ENCODE peak calls at places on chromosome 13, in ten cellular contexts. One of them, this sample, is unnamed.

GRCh38 chr13:110456550-110456949 is 105.0 kb downstream of the RAB20 start:
- DNase-seq in IMR-90: no peak
- DNase-seq in substantia nigra: no peak
- DNase-seq in activated naive CD8-positive, alpha-beta T cell treated with anti-CD3 and anti-CD28 coated beads, Interleukin-2, amount 10 ng/mL, durations not matched to agents 7 days and 5 days: no peak
- DNase-seq in stimulated activated CD8-positive, alpha-beta memory T cell treated with anti-CD3 and anti-CD28 coated beads, Interleukin-7, amount 100 ng/mL, for 1 hour: no peak
- DNase-seq in breast epithelium: no peak
- DNase-seq in LHCN-M2: no peak
- DNase-seq in retina: no peak
- DNase-seq in H7: no peak
- DNase-seq in smooth muscle cell of the brain vasculature: no peak
- DNase-seq in this sample: no peak

GRCh38 chr13:37769078-37769477 is 100.5 kb downstream of the TRPC4 start:
- DNase-seq in H7: no peak
- DNase-seq in activated naive CD8-positive, alpha-beta T cell treated with anti-CD3 and anti-CD28 coated beads, Interleukin-2, amount 10 ng/mL, durations not matched to agents 7 days and 5 days: no peak
- DNase-seq in smooth muscle cell of the brain vasculature: no peak
- DNase-seq in breast epithelium: no peak
- DNase-seq in retina: no peak
- DNase-seq in substantia nigra: no peak
- DNase-seq in LHCN-M2: no peak
- DNase-seq in stimulated activated CD8-positive, alpha-beta memory T cell treated with anti-CD3 and anti-CD28 coated beads, Interleukin-7, amount 100 ng/mL, for 1 hour: no peak
- DNase-seq in IMR-90: no peak
- DNase-seq in this sample: no peak

GRCh38 chr13:20714563-20715339 is 11.3 kb downstream of the IL17D start:
- DNase-seq in H7: no peak
- DNase-seq in breast epithelium: no peak
- DNase-seq in LHCN-M2: peak
- DNase-seq in stimulated activated CD8-positive, alpha-beta memory T cell treated with anti-CD3 and anti-CD28 coated beads, Interleukin-7, amount 100 ng/mL, for 1 hour: no peak
- DNase-seq in activated naive CD8-positive, alpha-beta T cell treated with anti-CD3 and anti-CD28 coated beads, Interleukin-2, amount 10 ng/mL, durations not matched to agents 7 days and 5 days: no peak
- DNase-seq in smooth muscle cell of the brain vasculature: peak
- DNase-seq in substantia nigra: no peak
- DNase-seq in IMR-90: peak
- DNase-seq in retina: no peak
- DNase-seq in this sample: no peak

GRCh38 chr13:113646921-113647340 is 11.1 kb downstream of the ATP4B start:
- DNase-seq in breast epithelium: no peak
- DNase-seq in smooth muscle cell of the brain vasculature: no peak
- DNase-seq in retina: no peak
- DNase-seq in LHCN-M2: no peak
- DNase-seq in stimulated activated CD8-positive, alpha-beta memory T cell treated with anti-CD3 and anti-CD28 coated beads, Interleukin-7, amount 100 ng/mL, for 1 hour: no peak
- DNase-seq in H7: peak
- DNase-seq in IMR-90: no peak
- DNase-seq in activated naive CD8-positive, alpha-beta T cell treated with anti-CD3 and anti-CD28 coated beads, Interleukin-2, amount 10 ng/mL, durations not matched to agents 7 days and 5 days: peak
- DNase-seq in substantia nigra: no peak
- DNase-seq in this sample: no peak

GRCh38 chr13:80840313-80840976 is 499.5 kb upstream of the SPRY2 start:
- DNase-seq in IMR-90: no peak
- DNase-seq in stimulated activated CD8-positive, alpha-beta memory T cell treated with anti-CD3 and anti-CD28 coated beads, Interleukin-7, amount 100 ng/mL, for 1 hour: no peak
- DNase-seq in retina: no peak
- DNase-seq in breast epithelium: no peak
- DNase-seq in H7: no peak
- DNase-seq in activated naive CD8-positive, alpha-beta T cell treated with anti-CD3 and anti-CD28 coated beads, Interleukin-2, amount 10 ng/mL, durations not matched to agents 7 days and 5 days: no peak
- DNase-seq in LHCN-M2: peak
- DNase-seq in smooth muscle cell of the brain vasculature: peak
- DNase-seq in substantia nigra: no peak
- DNase-seq in this sample: no peak

GRCh38 chr13:109389456-109389855 is 396.9 kb downstream of the IRS2 start:
- DNase-seq in retina: no peak
- DNase-seq in activated naive CD8-positive, alpha-beta T cell treated with anti-CD3 and anti-CD28 coated beads, Interleukin-2, amount 10 ng/mL, durations not matched to agents 7 days and 5 days: no peak
- DNase-seq in substantia nigra: no peak
- DNase-seq in LHCN-M2: peak
- DNase-seq in breast epithelium: no peak
- DNase-seq in stimulated activated CD8-positive, alpha-beta memory T cell treated with anti-CD3 and anti-CD28 coated beads, Interleukin-7, amount 100 ng/mL, for 1 hour: no peak
- DNase-seq in smooth muscle cell of the brain vasculature: no peak
- DNase-seq in H7: no peak
- DNase-seq in IMR-90: peak
- DNase-seq in this sample: no peak

GRCh38 chr13:113437408-113438010 is 15.8 kb downstream of the ADPRHL1 start:
- DNase-seq in stimulated activated CD8-positive, alpha-beta memory T cell treated with anti-CD3 and anti-CD28 coated beads, Interleukin-7, amount 100 ng/mL, for 1 hour: no peak
- DNase-seq in retina: no peak
- DNase-seq in smooth muscle cell of the brain vasculature: no peak
- DNase-seq in H7: peak
- DNase-seq in IMR-90: peak
- DNase-seq in breast epithelium: no peak
- DNase-seq in activated naive CD8-positive, alpha-beta T cell treated with anti-CD3 and anti-CD28 coated beads, Interleukin-2, amount 10 ng/mL, durations not matched to agents 7 days and 5 days: no peak
- DNase-seq in substantia nigra: no peak
- DNase-seq in LHCN-M2: no peak
- DNase-seq in this sample: no peak

GRCh38 chr13:100549316-100549715 is 39.3 kb downstream of the GGACT start:
- DNase-seq in H7: peak
- DNase-seq in LHCN-M2: no peak
- DNase-seq in stimulated activated CD8-positive, alpha-beta memory T cell treated with anti-CD3 and anti-CD28 coated beads, Interleukin-7, amount 100 ng/mL, for 1 hour: no peak
- DNase-seq in breast epithelium: no peak
- DNase-seq in substantia nigra: no peak
- DNase-seq in IMR-90: no peak
- DNase-seq in smooth muscle cell of the brain vasculature: no peak
- DNase-seq in activated naive CD8-positive, alpha-beta T cell treated with anti-CD3 and anti-CD28 coated beads, Interleukin-2, amount 10 ng/mL, durations not matched to agents 7 days and 5 days: no peak
- DNase-seq in retina: no peak
- DNase-seq in this sample: no peak

GRCh38 chr13:45747071-45747470 is 45.0 kb downstream of the CBY2 start:
- DNase-seq in breast epithelium: no peak
- DNase-seq in activated naive CD8-positive, alpha-beta T cell treated with anti-CD3 and anti-CD28 coated beads, Interleukin-2, amount 10 ng/mL, durations not matched to agents 7 days and 5 days: no peak
- DNase-seq in stimulated activated CD8-positive, alpha-beta memory T cell treated with anti-CD3 and anti-CD28 coated beads, Interleukin-7, amount 100 ng/mL, for 1 hour: no peak
- DNase-seq in substantia nigra: no peak
- DNase-seq in LHCN-M2: no peak
- DNase-seq in IMR-90: no peak
- DNase-seq in H7: no peak
- DNase-seq in smooth muscle cell of the brain vasculature: no peak
- DNase-seq in retina: no peak
- DNase-seq in this sample: no peak

GRCh38 chr13:84870190-84870589 is 929.0 kb downstream of the SLITRK6 start:
- DNase-seq in H7: no peak
- DNase-seq in activated naive CD8-positive, alpha-beta T cell treated with anti-CD3 and anti-CD28 coated beads, Interleukin-2, amount 10 ng/mL, durations not matched to agents 7 days and 5 days: no peak
- DNase-seq in smooth muscle cell of the brain vasculature: no peak
- DNase-seq in IMR-90: no peak
- DNase-seq in retina: no peak
- DNase-seq in breast epithelium: no peak
- DNase-seq in substantia nigra: no peak
- DNase-seq in stimulated activated CD8-positive, alpha-beta memory T cell treated with anti-CD3 and anti-CD28 coated beads, Interleukin-7, amount 100 ng/mL, for 1 hour: no peak
- DNase-seq in LHCN-M2: peak
- DNase-seq in this sample: no peak

GRCh38 chr13:37484056-37484455 is 114.5 kb downstream of the POSTN start:
- DNase-seq in substantia nigra: no peak
- DNase-seq in LHCN-M2: no peak
- DNase-seq in activated naive CD8-positive, alpha-beta T cell treated with anti-CD3 and anti-CD28 coated beads, Interleukin-2, amount 10 ng/mL, durations not matched to agents 7 days and 5 days: no peak
- DNase-seq in stimulated activated CD8-positive, alpha-beta memory T cell treated with anti-CD3 and anti-CD28 coated beads, Interleukin-7, amount 100 ng/mL, for 1 hour: no peak
- DNase-seq in H7: no peak
- DNase-seq in retina: no peak
- DNase-seq in IMR-90: no peak
- DNase-seq in breast epithelium: no peak
- DNase-seq in smooth muscle cell of the brain vasculature: no peak
- DNase-seq in this sample: no peak

GRCh38 chr13:67096418-67096817 is 133.7 kb downstream of the PCDH9 start:
- DNase-seq in LHCN-M2: no peak
- DNase-seq in stimulated activated CD8-positive, alpha-beta memory T cell treated with anti-CD3 and anti-CD28 coated beads, Interleukin-7, amount 100 ng/mL, for 1 hour: no peak
- DNase-seq in breast epithelium: no peak
- DNase-seq in IMR-90: no peak
- DNase-seq in H7: no peak
- DNase-seq in retina: no peak
- DNase-seq in smooth muscle cell of the brain vasculature: no peak
- DNase-seq in activated naive CD8-positive, alpha-beta T cell treated with anti-CD3 and anti-CD28 coated beads, Interleukin-2, amount 10 ng/mL, durations not matched to agents 7 days and 5 days: no peak
- DNase-seq in substantia nigra: no peak
- DNase-seq in this sample: no peak

GRCh38 chr13:23352161-23352560 is 81.3 kb downstream of the SACS start:
- DNase-seq in LHCN-M2: no peak
- DNase-seq in retina: no peak
- DNase-seq in H7: no peak
- DNase-seq in stimulated activated CD8-positive, alpha-beta memory T cell treated with anti-CD3 and anti-CD28 coated beads, Interleukin-7, amount 100 ng/mL, for 1 hour: no peak
- DNase-seq in substantia nigra: no peak
- DNase-seq in activated naive CD8-positive, alpha-beta T cell treated with anti-CD3 and anti-CD28 coated beads, Interleukin-2, amount 10 ng/mL, durations not matched to agents 7 days and 5 days: no peak
- DNase-seq in IMR-90: no peak
- DNase-seq in breast epithelium: no peak
- DNase-seq in smooth muscle cell of the brain vasculature: no peak
- DNase-seq in this sample: no peak

GRCh38 chr13:46569471-46569870 is 16.5 kb downstream of the LRCH1 start:
- DNase-seq in H7: no peak
- DNase-seq in smooth muscle cell of the brain vasculature: no peak
- DNase-seq in retina: no peak
- DNase-seq in LHCN-M2: no peak
- DNase-seq in IMR-90: no peak
- DNase-seq in activated naive CD8-positive, alpha-beta T cell treated with anti-CD3 and anti-CD28 coated beads, Interleukin-2, amount 10 ng/mL, durations not matched to agents 7 days and 5 days: no peak
- DNase-seq in stimulated activated CD8-positive, alpha-beta memory T cell treated with anti-CD3 and anti-CD28 coated beads, Interleukin-7, amount 100 ng/mL, for 1 hour: no peak
- DNase-seq in breast epithelium: no peak
- DNase-seq in substantia nigra: no peak
- DNase-seq in this sample: no peak